ENCODE peak calls at places on chromosomes 11 and 22, in four cellular contexts. U is HepG2, O is GM12878, D is K562. T is an unnamed sample.

GRCh38 chr11:44368886-44369285 is 58.9 kb upstream of the ALX4 start:
- DNase-seq in O (no peak), D (no peak), U (no peak), T (no peak)

GRCh38 chr22:19242699-19243098 is 48.8 kb downstream of the CLTCL1 start:
- DNase-seq in D (no peak), O (no peak), U (no peak), T (no peak)

GRCh38 chr11:17504330-17505107 is 27.9 kb upstream of the ABCC8 start:
- DNase-seq in U (peak), D (peak), O (no peak), T (peak)

GRCh38 chr11:74299000-74299399 is 12.4 kb downstream of the P4HA3 start:
- DNase-seq in D (no peak), O (no peak), U (no peak), T (no peak)

GRCh38 chr22:43862074-43862881 is at the start of gene SULT4A1:
- DNase-seq in O (no peak), U (no peak), D (peak), T (no peak)

GRCh38 chr11:12090061-12090572 is 20.3 kb upstream of the MICAL2 start:
- DNase-seq in D (peak), U (no peak), O (no peak), T (no peak)

GRCh38 chr22:24176630-24177029 is 4.7 kb upstream of the SUSD2 start:
- DNase-seq in U (no peak), O (no peak), D (no peak), T (no peak)

GRCh38 chr22:30232716-30233218 is 13.8 kb downstream of the LIF start:
- DNase-seq in O (no peak), D (no peak), U (no peak), T (no peak)

GRCh38 chr11:78248191-78248590 is 59.5 kb downstream of the USP35 start:
- DNase-seq in U (no peak), D (no peak), O (no peak), T (no peak)

GRCh38 chr22:27556371-27556770 is 245.2 kb downstream of the MN1 start:
- DNase-seq in U (no peak), D (no peak), O (no peak), T (no peak)

GRCh38 chr22:27554841-27555456 is 246.6 kb downstream of the MN1 start:
- DNase-seq in U (no peak), O (no peak), D (no peak), T (no peak)

GRCh38 chr22:27552863-27553262 is 248.7 kb downstream of the MN1 start:
- DNase-seq in D (no peak), O (no peak), U (no peak), T (no peak)

GRCh38 chr22:27551402-27551801 is 250.2 kb downstream of the MN1 start:
- DNase-seq in O (no peak), U (no peak), D (no peak), T (no peak)

DNA sequence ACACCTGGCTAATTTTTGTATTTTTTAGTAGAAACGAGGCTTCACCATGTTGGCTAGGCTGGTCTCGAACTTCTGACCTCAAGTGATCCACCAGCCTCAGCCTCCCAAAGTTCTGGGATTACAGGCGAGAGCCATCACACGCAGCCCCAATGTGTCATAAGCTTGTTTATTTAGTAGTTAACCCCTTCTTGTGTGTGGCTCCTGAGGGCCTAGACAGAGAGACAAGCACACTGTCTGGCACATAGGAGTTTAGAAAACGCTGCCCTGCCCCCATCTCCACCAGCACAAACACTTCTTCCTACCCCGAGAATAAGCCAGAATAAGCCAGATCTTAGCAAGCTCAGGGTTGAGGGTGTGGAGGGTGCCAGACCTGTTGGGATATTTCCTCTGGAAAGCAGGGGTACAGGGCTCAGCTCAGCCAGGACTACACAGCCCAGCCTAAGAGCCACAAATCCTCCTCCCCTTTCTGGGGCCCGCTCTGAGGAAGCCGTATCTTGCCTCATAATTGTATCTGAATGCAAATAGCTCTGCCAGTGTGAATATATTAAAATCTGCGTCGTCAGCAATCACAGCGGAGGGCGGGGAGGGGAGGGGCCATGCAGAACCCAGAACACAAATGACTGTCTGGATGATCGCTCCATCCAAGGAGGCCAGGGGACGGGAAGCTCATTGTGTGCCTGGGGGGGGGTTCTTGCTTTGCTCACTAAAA is 247.3 kb downstream of the MN1 start:
- DNase-seq in U (no peak), D (no peak), O (no peak), T (no peak)
- TF ChIP-seq POLR2AphosphoS2 in U (no peak), D (no peak), O (no peak), T (no peak)

GRCh38 chr22:40894417-40894816 is 32.5 kb upstream of the DNAJB7 start:
- DNase-seq in O (no peak), U (no peak), D (no peak), T (no peak)

GRCh38 chr22:40904101-40904500 is 42.2 kb upstream of the DNAJB7 start:
- DNase-seq in D (no peak), O (no peak), U (no peak), T (no peak)

DNA sequence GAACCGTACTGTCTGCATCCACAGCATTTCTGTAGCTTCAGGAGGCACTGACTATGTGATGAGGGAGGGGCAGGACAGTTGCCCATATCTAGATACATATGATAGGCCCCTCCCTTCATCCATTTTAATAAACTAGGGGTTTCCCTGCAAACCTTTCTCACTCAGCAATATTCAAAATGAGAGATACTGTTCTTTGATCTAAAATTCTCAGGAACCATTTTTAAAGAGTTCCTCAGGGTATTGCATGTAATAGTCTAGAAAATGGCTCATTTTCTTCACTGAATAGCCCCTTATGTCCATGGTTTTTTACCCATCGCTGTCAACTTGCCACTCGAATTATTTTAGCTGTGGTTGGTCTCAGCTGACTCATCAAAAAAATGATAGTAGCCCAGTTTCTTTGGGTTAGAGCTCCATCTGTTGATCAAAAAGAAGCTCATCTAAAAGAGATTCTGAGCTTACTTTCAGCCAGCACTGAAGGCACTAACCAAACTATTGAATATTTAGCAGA is 37.0 kb upstream of the DNAJB7 start:
- DNase-seq in U (peak), O (peak), D (peak), T (peak)
- TF ChIP-seq POLR2AphosphoS2 in U (no peak), O (no peak), D (no peak), T (no peak)

DNA sequence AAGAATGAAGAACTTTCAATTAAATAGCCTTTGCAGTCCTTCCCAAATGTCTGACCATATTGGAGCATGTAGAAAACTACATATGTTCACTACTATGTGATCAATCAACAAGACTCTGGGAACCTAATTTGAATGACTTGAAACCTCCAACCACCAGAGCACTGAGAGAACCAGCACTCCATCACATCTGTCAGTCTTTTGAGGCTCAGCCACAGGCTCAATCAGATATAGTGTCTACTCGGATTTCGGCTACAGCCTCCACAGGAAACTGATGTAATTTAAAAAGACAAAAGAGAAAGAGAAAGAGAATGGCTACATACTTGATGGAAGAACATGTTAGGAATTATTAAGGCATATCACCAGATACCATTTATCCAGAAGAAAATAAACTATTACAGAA is 859.0 kb downstream of the FAM181B start:
- DNase-seq in D (no peak), U (no peak), O (peak), T (no peak)
- TF ChIP-seq POLR2AphosphoS2 in D (no peak), U (no peak), O (no peak), T (no peak)

DNA sequence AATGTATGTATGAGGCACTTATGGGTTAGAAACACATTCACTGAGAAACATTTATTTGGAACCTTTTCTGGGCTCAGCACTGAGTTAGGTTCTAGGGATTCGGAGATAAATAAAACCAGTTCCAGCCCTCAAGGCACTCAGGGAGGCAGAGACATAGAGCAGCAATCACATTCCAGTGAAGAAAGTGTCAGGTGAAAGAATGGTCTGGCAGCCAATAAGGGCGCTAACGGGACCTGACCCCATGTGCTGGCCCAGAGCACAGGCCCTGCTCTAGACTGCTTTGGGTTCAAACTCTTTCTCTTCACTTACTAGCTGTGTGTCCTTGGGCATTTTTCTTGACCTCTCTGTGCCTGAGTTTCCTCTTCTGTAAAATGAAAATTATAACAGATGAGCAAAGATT is 146.0 kb upstream of the SYT13 start:
- DNase-seq in U (no peak), O (no peak), D (no peak), T (no peak)
- TF ChIP-seq POLR2AphosphoS2 in U (no peak), O (no peak), D (no peak), T (no peak)

GRCh38 chr11:59899532-59899931 is 20.9 kb downstream of the OOSP3 start:
- DNase-seq in O (no peak), U (no peak), D (no peak), T (peak)

GRCh38 chr11:59898046-59898445 is 19.5 kb downstream of the OOSP3 start:
- DNase-seq in U (no peak), O (no peak), D (no peak), T (no peak)

GRCh38 chr11:59898652-59899051 is 20.1 kb downstream of the OOSP3 start:
- DNase-seq in D (no peak), U (no peak), O (no peak), T (no peak)

DNA sequence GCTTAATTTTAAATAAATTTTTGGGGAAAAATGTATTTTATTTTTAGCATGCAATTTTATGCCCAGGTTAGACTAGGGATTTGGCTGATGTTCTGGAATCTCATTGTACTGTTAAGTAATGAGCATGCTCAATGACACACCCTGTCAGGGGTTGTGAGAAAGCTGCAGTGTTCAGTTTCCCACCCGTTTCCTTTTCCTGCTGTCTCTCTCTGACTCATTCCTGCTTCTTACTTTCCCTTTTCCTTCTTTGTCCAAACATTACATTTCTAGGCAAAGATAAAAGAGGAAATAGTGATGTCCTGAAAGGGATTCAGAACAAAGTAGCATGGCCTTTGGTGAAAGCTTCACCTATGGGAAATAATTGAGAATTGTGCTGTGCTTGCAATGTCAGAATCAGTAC is 22.7 kb downstream of the OOSP3 start:
- DNase-seq in U (no peak), O (no peak), D (no peak), T (no peak)
- TF ChIP-seq POLR2AphosphoS2 in U (no peak), O (no peak), D (no peak), T (no peak)

DNA sequence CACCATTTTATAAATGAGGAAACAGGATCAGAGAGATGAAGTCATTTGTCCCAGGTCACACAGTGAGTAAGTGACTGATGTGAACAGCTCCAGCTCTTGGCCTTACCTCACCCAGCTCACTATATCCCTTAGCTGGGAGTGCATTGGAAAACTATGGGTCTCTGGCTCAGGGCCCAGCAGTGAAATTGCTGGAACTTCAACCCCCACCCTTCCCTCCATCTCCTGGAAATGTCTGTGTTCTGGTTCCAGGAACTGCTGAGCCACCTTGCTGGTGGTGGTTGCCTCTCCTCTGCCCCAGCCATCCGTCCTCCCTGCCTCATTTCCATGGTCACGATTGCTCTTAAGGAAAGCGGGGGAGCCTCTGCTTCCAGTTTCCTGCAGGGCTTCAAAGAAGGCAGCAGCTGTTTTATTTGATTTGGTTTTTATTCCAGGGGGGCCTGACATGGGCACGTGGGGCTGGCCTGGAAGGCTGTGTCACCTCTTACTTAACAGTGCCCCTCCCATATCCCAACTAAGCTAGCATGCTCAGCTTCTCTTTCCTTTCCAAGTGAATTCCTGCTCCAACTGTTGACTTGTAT is 46.2 kb upstream of the CSTF3 start:
- DNase-seq in U (no peak), D (peak), O (no peak), T (no peak)
- TF ChIP-seq POLR2AphosphoS2 in U (no peak), D (no peak), O (no peak), T (no peak)

GRCh38 chr11:130531061-130531460 is 82.6 kb downstream of the ADAMTS15 start:
- DNase-seq in U (no peak), D (no peak), O (no peak), T (no peak)

GRCh38 chr11:130535530-130535929 is 87.1 kb downstream of the ADAMTS15 start:
- DNase-seq in D (no peak), O (no peak), U (no peak), T (no peak)

GRCh38 chr11:130534525-130534924 is 86.1 kb downstream of the ADAMTS15 start:
- DNase-seq in U (no peak), D (no peak), O (no peak), T (no peak)

GRCh38 chr11:130533871-130534270 is 85.4 kb downstream of the ADAMTS15 start:
- DNase-seq in O (no peak), D (no peak), U (no peak), T (no peak)

DNA sequence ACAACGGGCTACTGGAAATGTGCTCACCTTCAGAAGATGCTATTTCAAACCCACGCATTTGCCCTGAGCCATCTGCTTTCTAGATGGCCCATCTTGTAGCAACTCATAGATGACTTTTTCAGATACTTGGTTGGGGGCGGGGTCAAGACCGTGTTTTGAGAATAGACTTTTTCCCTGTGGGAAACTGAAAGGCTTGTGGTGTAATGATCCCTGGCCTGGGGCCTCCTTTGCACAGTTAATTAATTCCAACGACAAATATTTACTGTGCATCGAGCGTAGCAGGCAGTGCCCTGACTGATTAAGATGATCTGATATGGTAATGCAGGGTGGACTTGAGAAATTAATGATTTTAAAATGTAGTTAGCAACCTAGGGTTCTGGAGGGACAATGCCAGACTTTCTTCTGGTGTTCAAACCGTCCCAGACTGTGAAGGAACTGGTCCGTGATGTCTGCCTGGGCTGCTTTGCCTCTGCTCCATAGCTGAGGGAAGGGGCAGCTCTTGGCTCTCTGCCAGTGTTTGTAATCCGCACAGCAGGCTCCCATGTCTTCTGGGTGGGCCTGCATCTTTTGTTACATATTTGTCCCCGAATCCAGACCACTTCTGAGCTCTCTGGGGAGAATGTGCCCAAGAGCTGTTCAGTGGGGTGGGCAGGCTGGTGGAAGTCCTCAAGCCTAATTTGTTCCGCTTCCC is 84.8 kb downstream of the ADAMTS15 start:
- DNase-seq in D (no peak), O (no peak), U (no peak), T (no peak)
- TF ChIP-seq POLR2AphosphoS2 in D (no peak), O (no peak), U (no peak), T (no peak)

DNA sequence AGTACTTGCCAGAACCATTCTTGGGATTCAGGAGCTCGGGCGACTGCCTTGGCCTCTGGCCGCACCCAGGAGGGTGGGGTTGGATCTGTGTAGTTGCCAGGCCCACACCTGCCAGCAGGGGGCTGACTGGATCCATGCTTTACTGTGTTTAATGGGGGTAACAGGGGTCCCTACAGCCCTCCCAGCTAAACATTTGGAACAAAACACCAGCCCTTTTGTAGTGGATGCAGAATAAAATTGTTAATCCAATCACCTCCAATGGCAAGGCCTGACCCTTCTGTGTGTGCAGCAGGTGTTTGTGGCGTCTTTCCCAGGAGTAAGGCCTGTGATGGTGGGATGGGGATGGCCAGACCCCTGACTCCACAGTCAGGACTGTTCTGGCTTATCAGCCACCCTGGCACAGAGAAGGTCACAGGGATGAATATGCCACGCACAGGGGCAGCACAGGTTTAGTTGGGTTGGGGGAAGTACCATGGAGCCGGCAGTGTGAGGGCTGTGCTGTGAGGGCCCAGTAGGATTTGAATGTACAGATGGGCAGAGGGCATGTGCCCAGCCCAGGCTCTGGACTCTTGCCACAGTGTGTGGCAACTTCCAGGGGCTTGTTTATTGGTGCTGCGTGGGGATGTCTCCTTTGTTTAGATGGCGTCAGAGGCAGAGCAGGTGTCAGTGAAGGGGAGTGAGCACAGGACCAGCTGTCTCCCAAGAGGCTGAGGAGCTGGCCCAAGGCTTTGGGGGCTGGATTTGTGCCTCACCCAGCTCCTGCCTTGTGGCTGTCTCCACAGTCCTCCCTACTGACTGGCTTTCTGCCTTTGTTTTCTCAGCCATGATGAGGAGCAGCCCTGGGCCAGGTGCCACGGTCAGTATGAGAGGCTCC is 22.2 kb downstream of the SUN2 start:
- DNase-seq in O (no peak), U (peak), D (peak), T (peak)
- TF ChIP-seq POLR2AphosphoS2 in O (no peak), U (peak), D (peak), T (no peak)

GRCh38 chr11:83056204-83056603 is 15.5 kb downstream of the RAB30 start:
- DNase-seq in O (no peak), D (no peak), U (no peak), T (no peak)

GRCh38 chr11:83051760-83052671 is 19.7 kb downstream of the RAB30 start:
- DNase-seq in D (no peak), O (no peak), U (no peak), T (peak)

GRCh38 chr11:83057721-83058120 is 14.0 kb downstream of the RAB30 start:
- DNase-seq in U (no peak), O (no peak), D (no peak), T (no peak)

GRCh38 chr11:83054904-83055380 is 16.8 kb downstream of the RAB30 start:
- DNase-seq in D (no peak), U (peak), O (no peak), T (no peak)

GRCh38 chr11:83054001-83054400 is 17.7 kb downstream of the RAB30 start:
- DNase-seq in U (no peak), O (no peak), D (no peak), T (no peak)
- TF ChIP-seq POLR2AphosphoS2 in U (no peak), O (no peak), D (no peak), T (no peak)

T was measured in A549.